ENCODE peak calls at places on chromosomes 12 and 14, in four cellular contexts. A is NT2/D1, W is GM10248, I is tibial artery. O is an unnamed sample.

GRCh38 chr12:57864811-57865751 is 18.6 kb upstream of the CTDSP2 start:
- DNase-seq in A (no peak), W (peak), I (peak), O (peak)

GRCh38 chr14:50822501-50823042 is 8.4 kb downstream of the NIN start:
- DNase-seq in A (no peak), W (no peak), I (no peak), O (no peak)

GRCh38 chr12:108884116-108885012 is 4.5 kb downstream of the DAO start:
- DNase-seq in A (peak), W (peak), I (peak), O (no peak)

GRCh38 chr12:22173154-22173553 is 127.1 kb downstream of the CMAS start:
- DNase-seq in A (no peak), W (no peak), I (no peak), O (no peak)

GRCh38 chr14:36797634-36798033 is 136.0 kb downstream of the PAX9 start:
- DNase-seq in A (no peak), W (no peak), I (no peak), O (no peak)

GRCh38 chr12:82517027-82517426 is 158.7 kb downstream of the METTL25 start:
- DNase-seq in A (peak), W (peak), I (no peak), O (no peak)

GRCh38 chr12:122749569-122750332 is 2.9 kb upstream of the DENR start:
- DNase-seq in A (no peak), W (no peak), I (no peak), O (no peak)

GRCh38 chr12:103840881-103841689 is at the start of gene NT5DC3:
- DNase-seq in A (peak), W (peak), I (peak), O (peak)

GRCh38 chr12:111438501-111438900 is 32.8 kb downstream of the SH2B3 start:
- DNase-seq in A (no peak), W (no peak), I (no peak), O (no peak)

GRCh38 chr12:109519787-109520186 is 42.4 kb downstream of the UBE3B start:
- DNase-seq in A (no peak), W (no peak), I (no peak), O (no peak)

GRCh38 chr14:99784508-99784907 is 8.7 kb upstream of the EML1 start:
- DNase-seq in A (no peak), W (no peak), I (no peak), O (peak)

GRCh38 chr14:95531473-95531872 is 3.4 kb upstream of the GLRX5 start:
- DNase-seq in A (no peak), W (no peak), I (no peak), O (no peak)

GRCh38 chr12:104680506-104680905 is 223.8 kb downstream of the CHST11 start:
- DNase-seq in A (no peak), W (no peak), I (no peak), O (no peak)

GRCh38 chr12:124379938-124380754 is 85.3 kb downstream of the RFLNA start:
- DNase-seq in A (no peak), W (no peak), I (peak), O (peak)

GRCh38 chr14:22535916-22536315 is 53.1 kb downstream of the DAD1 start:
- DNase-seq in A (no peak), W (no peak), I (no peak), O (no peak)

GRCh38 chr14:68553326-68553725 is 239.5 kb downstream of the ZFP36L1 start:
- DNase-seq in A (no peak), W (no peak), I (no peak), O (no peak)

GRCh38 chr12:79360269-79360668 is 330.5 kb downstream of the PAWR start:
- DNase-seq in A (no peak), W (no peak), I (no peak), O (no peak)

GRCh38 chr14:99273724-99274345 is 1.8 kb upstream of the BCL11B start:
- DNase-seq in A (no peak), W (no peak), I (no peak), O (no peak)

GRCh38 chr12:18074001-18074400 is 16.0 kb downstream of the RERGL start:
- DNase-seq in A (no peak), W (no peak), I (no peak), O (no peak)

GRCh38 chr14:65360144-65360784 is 52.3 kb upstream of the FUT8 start:
- DNase-seq in A (no peak), W (no peak), I (no peak), O (no peak)

O was measured in sciatic nerve.